ENCODE peak calls at places on chromosomes 3 and 15, in six cellular contexts. T is adrenal gland, M is IMR-90, S is lower leg skin, F is gastrocnemius medialis, W is heart left ventricle. G is an unnamed sample.

GRCh38 chr3:106349191-106349881 is 480.5 kb upstream of the CBLB start:
- DNase-seq in W (no peak), F (no peak), M (no peak), T (peak), S (no peak), G (peak)

GRCh38 chr3:121529308-121529707 is 16.5 kb downstream of the POLQ start:
- DNase-seq in S (no peak), F (no peak), W (no peak), T (no peak), M (peak), G (no peak)

GRCh38 chr3:126523745-126524428 is at the start of gene CHST13:
- DNase-seq in F (no peak), T (peak), W (peak), S (no peak), M (peak), G (peak)

GRCh38 chr3:11764931-11765363 is 81.7 kb downstream of the TAMM41 start:
- DNase-seq in M (peak), T (no peak), W (no peak), S (no peak), F (no peak), G (no peak)

GRCh38 chr15:95979286-95979685 is 351.2 kb upstream of the NR2F2 start:
- DNase-seq in T (no peak), F (no peak), M (no peak), W (no peak), S (no peak), G (no peak)

GRCh38 chr3:131349946-131350347 is 31.6 kb upstream of the NUDT16 start:
- DNase-seq in T (peak), S (no peak), M (peak), F (no peak), W (no peak), G (no peak)

GRCh38 chr15:62324382-62324781 is 159.3 kb upstream of the C2CD4B start:
- DNase-seq in F (no peak), W (no peak), S (no peak), M (no peak), T (no peak), G (no peak)

GRCh38 chr3:64224826-64225606 is at the start of gene PRICKLE2:
- DNase-seq in W (peak), M (peak), F (peak), S (peak), T (peak), G (no peak)

GRCh38 chr3:185059766-185060165 is 93.1 kb downstream of the C3orf70 start:
- DNase-seq in W (no peak), F (no peak), T (peak), S (no peak), M (no peak), G (no peak)

GRCh38 chr3:48429416-48430358 is at the start of gene PLXNB1:
- DNase-seq in F (no peak), W (peak), M (peak), S (peak), T (peak), G (peak)

GRCh38 chr3:123064914-123065313 is 1.9 kb upstream of the PDIA5 start:
- DNase-seq in S (no peak), F (no peak), W (no peak), T (no peak), M (no peak), G (no peak)

GRCh38 chr3:129081503-129081902 is 20.9 kb downstream of the GP9 start:
- DNase-seq in S (no peak), T (no peak), F (no peak), M (no peak), W (no peak), G (no peak)

GRCh38 chr15:44536298-44536961 is 517 bp upstream of the EIF3J start:
- DNase-seq in M (peak), W (peak), T (peak), S (peak), F (peak), G (peak)

DNA sequence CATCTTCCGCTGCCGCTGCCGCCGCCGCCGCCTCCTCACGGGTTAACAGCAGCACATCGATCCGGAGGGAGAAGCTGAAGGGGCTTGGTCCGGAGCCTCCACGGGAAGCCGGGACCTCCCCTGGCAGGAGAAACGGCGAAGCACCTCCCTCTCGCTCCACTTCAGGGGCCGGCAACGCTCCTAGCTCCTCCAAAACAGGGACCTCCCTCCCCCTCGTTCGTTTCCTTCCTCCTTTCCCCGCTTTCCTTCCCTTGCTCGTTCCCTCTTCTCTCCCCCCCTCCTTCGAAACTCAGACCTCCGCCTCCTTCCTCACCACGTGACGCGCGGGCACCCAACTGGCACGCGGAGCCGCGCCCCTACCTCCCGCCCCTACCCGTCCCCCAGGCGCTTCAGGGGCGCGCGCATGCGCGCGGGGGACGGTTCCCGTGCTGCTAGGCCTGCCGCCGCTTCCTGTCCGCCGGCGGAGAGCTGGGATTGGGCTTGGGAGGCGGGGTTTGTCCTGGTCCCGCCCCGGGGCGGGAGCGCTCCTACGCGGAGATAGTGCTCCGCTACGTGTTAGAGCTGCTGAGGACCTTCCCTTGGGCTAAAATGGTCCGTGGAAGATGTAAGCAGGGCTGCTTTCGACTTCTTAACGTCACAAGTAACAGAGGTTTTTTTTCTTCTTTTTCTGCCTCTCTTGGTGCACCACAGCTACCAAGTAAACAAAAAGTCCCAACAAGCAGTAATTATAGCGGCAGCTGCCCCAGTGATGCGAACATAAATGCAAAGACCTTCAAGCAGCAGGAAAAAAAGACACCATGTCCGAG is at the start of gene ADAM10:
- DNase-seq in W (peak), M (peak), F (peak), T (peak), S (peak), G (peak)
- TF ChIP-seq POLR2A in W (peak), M (peak), F (peak), T (peak), S (peak), G (peak)

DNA sequence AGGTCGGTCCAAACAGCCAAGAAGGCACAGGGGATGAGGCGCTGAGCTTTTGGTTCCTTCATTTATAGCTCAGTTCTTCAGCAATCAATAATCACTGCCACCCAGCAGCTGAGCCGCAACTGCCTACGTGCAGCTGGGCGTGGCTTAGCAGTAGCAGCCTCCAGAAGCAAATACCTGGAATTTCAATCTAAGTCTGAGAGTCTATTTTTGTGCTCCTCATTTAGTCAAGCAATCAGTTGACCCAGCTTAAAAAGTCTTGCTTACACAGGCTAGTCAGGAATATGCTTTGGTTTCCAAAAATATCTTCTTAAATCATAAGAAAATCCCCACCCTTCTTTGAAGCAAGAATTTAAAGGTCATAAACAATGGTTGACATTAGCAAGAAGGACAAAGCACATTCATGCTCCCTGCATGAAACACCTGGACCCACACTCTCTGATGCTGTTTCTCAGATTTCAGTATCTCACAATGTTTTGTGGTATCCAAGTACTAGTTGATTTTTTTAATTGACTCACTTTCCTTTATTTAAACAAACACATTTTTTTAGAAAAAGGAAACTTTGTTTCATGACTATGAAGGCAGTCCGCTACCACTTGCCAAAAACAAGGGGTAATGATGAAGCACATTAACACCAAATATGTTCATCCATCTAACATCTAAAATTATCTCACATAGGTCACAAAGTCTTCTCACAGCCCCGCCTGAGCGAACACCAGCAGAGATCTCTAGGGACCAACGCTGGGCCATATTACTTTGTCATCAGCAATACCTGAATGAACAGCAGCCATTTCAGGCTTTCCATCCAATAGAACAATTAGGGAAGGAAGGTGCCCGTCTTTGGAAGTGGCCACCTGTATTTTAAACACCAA is 106.1 kb downstream of the OXNAD1 start:
- DNase-seq in T (no peak), F (no peak), S (no peak), M (peak), W (no peak), G (no peak)
- TF ChIP-seq POLR2A in T (no peak), F (peak), S (no peak), M (no peak), W (no peak), G (no peak)

GRCh38 chr3:149385617-149386298 is 8.3 kb upstream of the TM4SF1 start:
- DNase-seq in T (no peak), F (no peak), W (no peak), M (no peak), S (no peak), G (no peak)
- TF ChIP-seq POLR2A in T (no peak), F (no peak), W (no peak), M (peak), S (no peak), G (no peak)

GRCh38 chr3:192804502-192804901 is 77.2 kb upstream of the FGF12 start:
- DNase-seq in T (no peak), M (no peak), F (no peak), W (no peak), S (no peak), G (no peak)

GRCh38 chr3:192801985-192802384 is 74.6 kb upstream of the FGF12 start:
- DNase-seq in M (no peak), S (no peak), T (no peak), W (no peak), F (no peak), G (no peak)

DNA sequence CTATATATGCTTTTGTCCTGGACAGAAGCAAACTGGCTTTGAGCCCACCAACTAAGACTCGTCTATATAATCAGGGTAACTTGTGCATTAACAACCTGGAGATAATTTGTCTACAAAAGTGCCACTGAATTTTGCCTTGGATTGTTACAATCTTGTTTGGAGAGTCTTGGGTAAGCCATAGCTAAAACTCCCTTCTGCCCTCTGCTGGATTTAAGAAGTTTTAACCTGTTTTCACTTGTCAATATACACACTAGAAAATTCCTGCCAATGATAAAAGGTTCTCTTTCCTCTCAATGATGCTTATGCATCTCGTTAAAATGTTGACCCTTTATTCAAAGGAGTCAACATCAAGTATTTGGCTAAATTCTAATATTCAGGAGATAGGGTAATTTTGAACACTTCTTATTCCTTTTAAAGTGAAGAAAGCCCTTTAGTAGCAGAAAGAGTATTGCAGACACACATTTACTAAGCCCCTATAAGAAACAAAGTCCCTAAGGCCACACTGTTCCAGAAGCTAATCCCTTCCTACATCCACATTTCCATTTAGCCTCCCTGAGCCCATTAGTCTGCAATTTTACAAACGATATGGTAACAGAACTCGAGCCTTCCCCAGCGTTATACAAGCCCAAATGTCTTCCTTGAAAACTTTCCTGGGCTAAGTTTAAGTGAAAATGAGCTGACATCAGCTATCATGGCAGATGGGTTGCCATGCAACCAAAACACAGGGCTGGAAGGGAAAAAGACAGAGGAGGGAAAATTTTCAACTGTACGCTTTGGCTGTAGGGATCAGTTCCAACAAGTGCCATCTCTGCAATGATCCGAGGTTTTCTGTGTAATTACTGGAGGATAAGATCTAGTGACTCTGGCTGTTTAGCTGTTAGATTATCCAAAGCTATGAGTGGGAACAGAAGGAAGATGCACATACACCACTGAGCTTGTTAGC is 75.9 kb upstream of the FGF12 start:
- DNase-seq in W (no peak), M (peak), T (no peak), F (no peak), S (no peak), G (peak)
- TF ChIP-seq POLR2A in W (no peak), M (no peak), T (no peak), F (no peak), S (no peak), G (no peak)

GRCh38 chr3:66038726-66039589 is at the start of gene MAGI1:
- DNase-seq in T (peak), W (peak), S (peak), M (peak), F (peak), G (peak)
- TF ChIP-seq POLR2A in T (peak), W (no peak), S (no peak), M (peak), F (peak), G (no peak)

G was measured in erythroblast.